ENCODE peak calls at places on chromosomes 12 and 14, in four cellular contexts. G, D, O and E are unnamed samples.

GRCh38 chr14:76309572-76310551 is 66.1 kb upstream of the ESRRB start:
- DNase-seq in D (no peak), O (peak; percentile 3), G (no peak), E (no peak)

GRCh38 chr12:121513464-121514183 is 67.2 kb downstream of the KDM2B start:
- DNase-seq in O (no peak), G (no peak), D (no peak), E (peak; percentile 94)

GRCh38 chr14:38788060-38788459 is 315.0 kb downstream of the SEC23A start:
- DNase-seq in D (no peak), G (no peak), O (no peak), E (no peak)

GRCh38 chr12:3131129-3131528 is 54.0 kb downstream of the TSPAN9 start:
- DNase-seq in O (no peak), G (no peak), D (no peak), E (no peak)

GRCh38 chr14:103854017-103854808 is 6.8 kb upstream of the PPP1R13B start:
- DNase-seq in G (no peak), O (no peak), D (no peak), E (no peak)

GRCh38 chr12:41981758-41982157 is 162.9 kb downstream of the GXYLT1 start:
- DNase-seq in D (no peak), O (no peak), G (no peak), E (no peak)

GRCh38 chr12:97267803-97268202 is 194.8 kb upstream of the RMST start:
- DNase-seq in G (no peak), O (no peak), D (no peak), E (no peak)

GRCh38 chr12:132448453-132448800 is 41.5 kb upstream of the FBRSL1 start:
- DNase-seq in D (no peak), O (no peak), G (no peak), E (no peak)

GRCh38 chr12:52120951-52121847 is 41.7 kb downstream of the SMIM41 start:
- DNase-seq in O (no peak), D (no peak), G (peak; percentile 1), E (no peak)

GRCh38 chr12:29771165-29771564 is 12.6 kb downstream of the TMTC1 start:
- DNase-seq in D (no peak), G (no peak), O (no peak), E (no peak)

GRCh38 chr12:132305560-132305966 is 23.8 kb downstream of the GALNT9 start:
- DNase-seq in O (no peak), D (no peak), G (no peak), E (no peak)

GRCh38 chr14:93956082-93956481 is 20.3 kb downstream of the ASB2 start:
- DNase-seq in G (no peak), D (no peak), O (no peak), E (peak; percentile 67)

GRCh38 chr12:1590083-1590979 is 4.0 kb downstream of the FBXL14 start:
- DNase-seq in O (no peak), D (no peak), G (no peak), E (peak; percentile 37)

GRCh38 chr12:95216704-95217376 is 427 bp downstream of the FGD6 start:
- DNase-seq in G (no peak), O (no peak), D (no peak), E (peak; percentile 51)

GRCh38 chr12:47071241-47071852 is 8.1 kb upstream of the PCED1B start:
- DNase-seq in G (no peak), D (no peak), O (no peak), E (no peak)

GRCh38 chr12:64568313-64568712 is 42.0 kb upstream of the RASSF3 start:
- DNase-seq in G (no peak), O (no peak), D (no peak), E (no peak)

GRCh38 chr12:118183711-118184110 is 47.8 kb downstream of the PEBP1 start:
- DNase-seq in D (no peak), O (no peak), G (no peak), E (peak; percentile 17)